ENCODE peak calls at places on chromosomes 2 and 18, in four cellular contexts. One of them, this sample, is unnamed.

GRCh38 chr18:70183441-70183840 is 22.0 kb downstream of the RTTN start:
- DNase-seq in GM10248: no peak
- DNase-seq in CD4-positive, alpha-beta T cell: no peak
- DNase-seq in NCI-H524: no peak
- DNase-seq in this sample: no peak

GRCh38 chr2:240632291-240632670 is 7.0 kb downstream of the GPR35 start:
- DNase-seq in GM10248: no peak
- DNase-seq in CD4-positive, alpha-beta T cell: no peak
- DNase-seq in NCI-H524: no peak
- DNase-seq in this sample: no peak

GRCh38 chr2:12169721-12170120 is 423.3 kb downstream of the LPIN1 start:
- DNase-seq in GM10248: no peak
- DNase-seq in CD4-positive, alpha-beta T cell: no peak
- DNase-seq in NCI-H524: no peak
- DNase-seq in this sample: no peak

GRCh38 chr2:166361351-166362153 is 14.2 kb downstream of the SCN9A start:
- DNase-seq in GM10248: no peak
- DNase-seq in CD4-positive, alpha-beta T cell: no peak
- DNase-seq in NCI-H524: peak
- DNase-seq in this sample: no peak

GRCh38 chr2:109269956-109270757 is 141.2 kb downstream of the SH3RF3 start:
- DNase-seq in GM10248: no peak
- DNase-seq in CD4-positive, alpha-beta T cell: no peak
- DNase-seq in NCI-H524: no peak
- DNase-seq in this sample: no peak

GRCh38 chr2:119136093-119136492 is 22.5 kb downstream of the C1QL2 start:
- DNase-seq in GM10248: no peak
- DNase-seq in CD4-positive, alpha-beta T cell: no peak
- DNase-seq in NCI-H524: no peak
- DNase-seq in this sample: no peak

GRCh38 chr18:22547807-22548561 is 130.3 kb upstream of the CTAGE1 start:
- DNase-seq in GM10248: no peak
- DNase-seq in CD4-positive, alpha-beta T cell: no peak
- DNase-seq in NCI-H524: no peak
- DNase-seq in this sample: no peak

GRCh38 chr2:29314816-29315571 is 199.8 kb downstream of the CLIP4 start:
- DNase-seq in GM10248: peak
- DNase-seq in CD4-positive, alpha-beta T cell: peak
- DNase-seq in NCI-H524: no peak
- DNase-seq in this sample: peak

GRCh38 chr2:134250840-134251461 is 2.9 kb upstream of the MGAT5 start:
- DNase-seq in GM10248: no peak
- DNase-seq in CD4-positive, alpha-beta T cell: no peak
- DNase-seq in NCI-H524: no peak
- DNase-seq in this sample: no peak

GRCh38 chr2:20573611-20574422 is 77.1 kb downstream of the HS1BP3 start:
- DNase-seq in GM10248: no peak
- DNase-seq in CD4-positive, alpha-beta T cell: no peak
- DNase-seq in NCI-H524: peak
- DNase-seq in this sample: no peak

GRCh38 chr2:144004742-144005141 is 515.2 kb downstream of the ZEB2 start:
- DNase-seq in GM10248: no peak
- DNase-seq in CD4-positive, alpha-beta T cell: no peak
- DNase-seq in NCI-H524: peak
- DNase-seq in this sample: no peak

GRCh38 chr2:501130-501529 is 176.1 kb downstream of the TMEM18 start:
- DNase-seq in GM10248: no peak
- DNase-seq in CD4-positive, alpha-beta T cell: no peak
- DNase-seq in NCI-H524: no peak
- DNase-seq in this sample: no peak

GRCh38 chr2:188078544-188078943 is 213.1 kb upstream of the GULP1 start:
- DNase-seq in GM10248: no peak
- DNase-seq in CD4-positive, alpha-beta T cell: no peak
- DNase-seq in NCI-H524: no peak
- DNase-seq in this sample: peak

This sample was measured in GM12864.